ENCODE peak calls at places on chromosome 20, in four cellular contexts. One of them, this sample, is unnamed.

GRCh38 chr20:21613512-21613911 is 92.0 kb upstream of the PAX1 start:
- DNase-seq in T-helper 1 cell: no peak
- DNase-seq in activated T-helper 1 cell treated with anti-CD3 and anti-CD28 coated beads, Interleukin-12 subunit alpha, Interleukin-12 subunit beta, Interleukin-2, Interleukin-4 antibody, amounts not matched to agents 30 ng/mL and 10 ng/mL and 1 ng/mL, durations not matched to agents 14 hours and 24 hours and 36 hours: no peak
- DNase-seq in activated effector memory CD4-positive, alpha-beta T cell treated with anti-CD3 and anti-CD28 coated beads, Interleukin-2, amount 50 U/mL, for 16 hours: no peak
- DNase-seq in this sample: no peak

GRCh38 chr20:50704971-50705370 is 13.6 kb upstream of the RIPOR3 start:
- DNase-seq in T-helper 1 cell: no peak
- DNase-seq in activated T-helper 1 cell treated with anti-CD3 and anti-CD28 coated beads, Interleukin-12 subunit alpha, Interleukin-12 subunit beta, Interleukin-2, Interleukin-4 antibody, amounts not matched to agents 30 ng/mL and 10 ng/mL and 1 ng/mL, durations not matched to agents 14 hours and 24 hours and 36 hours: no peak
- DNase-seq in activated effector memory CD4-positive, alpha-beta T cell treated with anti-CD3 and anti-CD28 coated beads, Interleukin-2, amount 50 U/mL, for 16 hours: no peak
- DNase-seq in this sample: no peak

GRCh38 chr20:2618815-2619214 is 33.6 kb upstream of the NOP56 start:
- DNase-seq in activated effector memory CD4-positive, alpha-beta T cell treated with anti-CD3 and anti-CD28 coated beads, Interleukin-2, amount 50 U/mL, for 16 hours: no peak
- DNase-seq in T-helper 1 cell: no peak
- DNase-seq in activated T-helper 1 cell treated with anti-CD3 and anti-CD28 coated beads, Interleukin-12 subunit alpha, Interleukin-12 subunit beta, Interleukin-2, Interleukin-4 antibody, amounts not matched to agents 30 ng/mL and 10 ng/mL and 1 ng/mL, durations not matched to agents 14 hours and 24 hours and 36 hours: no peak
- DNase-seq in this sample: no peak

GRCh38 chr20:49006446-49006980 is 39.6 kb upstream of the CSE1L start:
- DNase-seq in T-helper 1 cell: no peak
- DNase-seq in activated effector memory CD4-positive, alpha-beta T cell treated with anti-CD3 and anti-CD28 coated beads, Interleukin-2, amount 50 U/mL, for 16 hours: no peak
- DNase-seq in activated T-helper 1 cell treated with anti-CD3 and anti-CD28 coated beads, Interleukin-12 subunit alpha, Interleukin-12 subunit beta, Interleukin-2, Interleukin-4 antibody, amounts not matched to agents 30 ng/mL and 10 ng/mL and 1 ng/mL, durations not matched to agents 14 hours and 24 hours and 36 hours: no peak
- DNase-seq in this sample: no peak

GRCh38 chr20:44810391-44811149 is at the start of gene RIMS4:
- DNase-seq in T-helper 1 cell: no peak
- DNase-seq in activated T-helper 1 cell treated with anti-CD3 and anti-CD28 coated beads, Interleukin-12 subunit alpha, Interleukin-12 subunit beta, Interleukin-2, Interleukin-4 antibody, amounts not matched to agents 30 ng/mL and 10 ng/mL and 1 ng/mL, durations not matched to agents 14 hours and 24 hours and 36 hours: no peak
- DNase-seq in activated effector memory CD4-positive, alpha-beta T cell treated with anti-CD3 and anti-CD28 coated beads, Interleukin-2, amount 50 U/mL, for 16 hours: no peak
- DNase-seq in this sample: no peak

GRCh38 chr20:34367155-34367554 is 4.1 kb downstream of the ITCH start:
- DNase-seq in activated effector memory CD4-positive, alpha-beta T cell treated with anti-CD3 and anti-CD28 coated beads, Interleukin-2, amount 50 U/mL, for 16 hours: no peak
- DNase-seq in T-helper 1 cell: no peak
- DNase-seq in activated T-helper 1 cell treated with anti-CD3 and anti-CD28 coated beads, Interleukin-12 subunit alpha, Interleukin-12 subunit beta, Interleukin-2, Interleukin-4 antibody, amounts not matched to agents 30 ng/mL and 10 ng/mL and 1 ng/mL, durations not matched to agents 14 hours and 24 hours and 36 hours: no peak
- DNase-seq in this sample: no peak

GRCh38 chr20:63536241-63536977 is 767 bp downstream of the PTK6 start:
- DNase-seq in T-helper 1 cell: peak
- DNase-seq in activated effector memory CD4-positive, alpha-beta T cell treated with anti-CD3 and anti-CD28 coated beads, Interleukin-2, amount 50 U/mL, for 16 hours: no peak
- DNase-seq in activated T-helper 1 cell treated with anti-CD3 and anti-CD28 coated beads, Interleukin-12 subunit alpha, Interleukin-12 subunit beta, Interleukin-2, Interleukin-4 antibody, amounts not matched to agents 30 ng/mL and 10 ng/mL and 1 ng/mL, durations not matched to agents 14 hours and 24 hours and 36 hours: no peak
- DNase-seq in this sample: no peak

GRCh38 chr20:2873747-2874041 is 413 bp downstream of the PTPRA start:
- DNase-seq in activated effector memory CD4-positive, alpha-beta T cell treated with anti-CD3 and anti-CD28 coated beads, Interleukin-2, amount 50 U/mL, for 16 hours: peak
- DNase-seq in T-helper 1 cell: peak
- DNase-seq in activated T-helper 1 cell treated with anti-CD3 and anti-CD28 coated beads, Interleukin-12 subunit alpha, Interleukin-12 subunit beta, Interleukin-2, Interleukin-4 antibody, amounts not matched to agents 30 ng/mL and 10 ng/mL and 1 ng/mL, durations not matched to agents 14 hours and 24 hours and 36 hours: peak
- DNase-seq in this sample: peak

GRCh38 chr20:47500554-47500953 is 1.1 kb upstream of the NCOA3 start:
- DNase-seq in activated effector memory CD4-positive, alpha-beta T cell treated with anti-CD3 and anti-CD28 coated beads, Interleukin-2, amount 50 U/mL, for 16 hours: no peak
- DNase-seq in T-helper 1 cell: no peak
- DNase-seq in activated T-helper 1 cell treated with anti-CD3 and anti-CD28 coated beads, Interleukin-12 subunit alpha, Interleukin-12 subunit beta, Interleukin-2, Interleukin-4 antibody, amounts not matched to agents 30 ng/mL and 10 ng/mL and 1 ng/mL, durations not matched to agents 14 hours and 24 hours and 36 hours: no peak
- DNase-seq in this sample: no peak

GRCh38 chr20:12270863-12271262 is 353.2 kb downstream of the BTBD3 start:
- DNase-seq in activated effector memory CD4-positive, alpha-beta T cell treated with anti-CD3 and anti-CD28 coated beads, Interleukin-2, amount 50 U/mL, for 16 hours: no peak
- DNase-seq in activated T-helper 1 cell treated with anti-CD3 and anti-CD28 coated beads, Interleukin-12 subunit alpha, Interleukin-12 subunit beta, Interleukin-2, Interleukin-4 antibody, amounts not matched to agents 30 ng/mL and 10 ng/mL and 1 ng/mL, durations not matched to agents 14 hours and 24 hours and 36 hours: no peak
- DNase-seq in T-helper 1 cell: no peak
- DNase-seq in this sample: no peak

GRCh38 chr20:38129248-38129865 is 35.7 kb downstream of the TGM2 start:
- DNase-seq in T-helper 1 cell: no peak
- DNase-seq in activated T-helper 1 cell treated with anti-CD3 and anti-CD28 coated beads, Interleukin-12 subunit alpha, Interleukin-12 subunit beta, Interleukin-2, Interleukin-4 antibody, amounts not matched to agents 30 ng/mL and 10 ng/mL and 1 ng/mL, durations not matched to agents 14 hours and 24 hours and 36 hours: no peak
- DNase-seq in activated effector memory CD4-positive, alpha-beta T cell treated with anti-CD3 and anti-CD28 coated beads, Interleukin-2, amount 50 U/mL, for 16 hours: peak
- DNase-seq in this sample: no peak

GRCh38 chr20:10622657-10623418 is 51.0 kb downstream of the JAG1 start:
- DNase-seq in activated T-helper 1 cell treated with anti-CD3 and anti-CD28 coated beads, Interleukin-12 subunit alpha, Interleukin-12 subunit beta, Interleukin-2, Interleukin-4 antibody, amounts not matched to agents 30 ng/mL and 10 ng/mL and 1 ng/mL, durations not matched to agents 14 hours and 24 hours and 36 hours: no peak
- DNase-seq in T-helper 1 cell: no peak
- DNase-seq in activated effector memory CD4-positive, alpha-beta T cell treated with anti-CD3 and anti-CD28 coated beads, Interleukin-2, amount 50 U/mL, for 16 hours: no peak
- DNase-seq in this sample: no peak

GRCh38 chr20:50713677-50714101 is 17.7 kb upstream of the PARD6B start:
- DNase-seq in T-helper 1 cell: no peak
- DNase-seq in activated effector memory CD4-positive, alpha-beta T cell treated with anti-CD3 and anti-CD28 coated beads, Interleukin-2, amount 50 U/mL, for 16 hours: no peak
- DNase-seq in activated T-helper 1 cell treated with anti-CD3 and anti-CD28 coated beads, Interleukin-12 subunit alpha, Interleukin-12 subunit beta, Interleukin-2, Interleukin-4 antibody, amounts not matched to agents 30 ng/mL and 10 ng/mL and 1 ng/mL, durations not matched to agents 14 hours and 24 hours and 36 hours: no peak
- DNase-seq in this sample: no peak